ENCODE peak calls at places on chromosomes 7 and 10, in nine cellular contexts. One of them, this sample, is unnamed.

GRCh38 chr7:138524259-138524658 is 64.2 kb downstream of the TRIM24 start:
- DNase-seq in iPS DF 6.9: no peak
- DNase-seq in transverse colon: no peak
- DNase-seq in neural progenitor cell: no peak
- DNase-seq in brain microvascular endothelial cell: no peak
- DNase-seq in dorsolateral prefrontal cortex: no peak
- DNase-seq in astrocyte: no peak
- DNase-seq in hepatocyte: no peak
- DNase-seq in CD4-positive, alpha-beta T cell: no peak
- DNase-seq in this sample: no peak

GRCh38 chr10:12194752-12195271 is 879 bp downstream of the NUDT5 start:
- DNase-seq in iPS DF 6.9: no peak
- DNase-seq in CD4-positive, alpha-beta T cell: peak; percentile 14
- DNase-seq in brain microvascular endothelial cell: peak; percentile 51
- DNase-seq in dorsolateral prefrontal cortex: peak; percentile 14
- DNase-seq in transverse colon: peak; percentile 49
- DNase-seq in hepatocyte: peak; percentile 38
- DNase-seq in astrocyte: peak; percentile 12
- DNase-seq in neural progenitor cell: peak; percentile 28
- DNase-seq in this sample: peak; percentile 1

GRCh38 chr7:134966691-134967090 is 19.6 kb upstream of the AGBL3 start:
- DNase-seq in dorsolateral prefrontal cortex: no peak
- DNase-seq in transverse colon: no peak
- DNase-seq in astrocyte: no peak
- DNase-seq in iPS DF 6.9: no peak
- DNase-seq in neural progenitor cell: no peak
- DNase-seq in brain microvascular endothelial cell: no peak
- DNase-seq in hepatocyte: peak; percentile 16
- DNase-seq in CD4-positive, alpha-beta T cell: no peak
- DNase-seq in this sample: peak; percentile 34

GRCh38 chr7:129091484-129092002 is 36.6 kb upstream of the TNPO3 start:
- DNase-seq in iPS DF 6.9: peak; percentile 88
- DNase-seq in dorsolateral prefrontal cortex: peak; percentile 71
- DNase-seq in astrocyte: peak; percentile 12
- DNase-seq in transverse colon: peak; percentile 89
- DNase-seq in brain microvascular endothelial cell: peak; percentile 76
- DNase-seq in hepatocyte: peak; percentile 85
- DNase-seq in CD4-positive, alpha-beta T cell: peak; percentile 72
- DNase-seq in neural progenitor cell: peak; percentile 90
- DNase-seq in this sample: peak; percentile 87

GRCh38 chr10:62459072-62459471 is 84.9 kb downstream of the ZNF365 start:
- DNase-seq in transverse colon: no peak
- DNase-seq in iPS DF 6.9: no peak
- DNase-seq in dorsolateral prefrontal cortex: no peak
- DNase-seq in hepatocyte: peak; percentile 37
- DNase-seq in CD4-positive, alpha-beta T cell: no peak
- DNase-seq in brain microvascular endothelial cell: peak; percentile 12
- DNase-seq in astrocyte: peak; percentile 59
- DNase-seq in neural progenitor cell: no peak
- DNase-seq in this sample: peak; percentile 31

GRCh38 chr7:95476904-95477594 is 8.7 kb upstream of the ASB4 start:
- DNase-seq in iPS DF 6.9: peak; percentile 52
- DNase-seq in neural progenitor cell: peak; percentile 85
- DNase-seq in hepatocyte: peak; percentile 82
- DNase-seq in astrocyte: peak; percentile 48
- DNase-seq in dorsolateral prefrontal cortex: peak; percentile 26
- DNase-seq in brain microvascular endothelial cell: peak; percentile 71
- DNase-seq in CD4-positive, alpha-beta T cell: peak; percentile 13
- DNase-seq in transverse colon: peak; percentile 72
- DNase-seq in this sample: peak; percentile 76

GRCh38 chr10:116875897-116876296 is 26.6 kb downstream of the ENO4 start:
- DNase-seq in brain microvascular endothelial cell: no peak
- DNase-seq in dorsolateral prefrontal cortex: no peak
- DNase-seq in iPS DF 6.9: no peak
- DNase-seq in astrocyte: no peak
- DNase-seq in neural progenitor cell: no peak
- DNase-seq in CD4-positive, alpha-beta T cell: no peak
- DNase-seq in hepatocyte: no peak
- DNase-seq in transverse colon: no peak
- DNase-seq in this sample: no peak

GRCh38 chr10:8800426-8800825 is 745.9 kb downstream of the GATA3 start:
- DNase-seq in hepatocyte: no peak
- DNase-seq in iPS DF 6.9: no peak
- DNase-seq in neural progenitor cell: no peak
- DNase-seq in CD4-positive, alpha-beta T cell: no peak
- DNase-seq in transverse colon: no peak
- DNase-seq in astrocyte: no peak
- DNase-seq in dorsolateral prefrontal cortex: no peak
- DNase-seq in brain microvascular endothelial cell: no peak
- DNase-seq in this sample: no peak

GRCh38 chr7:38463277-38464224 is 167.6 kb downstream of the AMPH start:
- DNase-seq in brain microvascular endothelial cell: peak; percentile 92
- DNase-seq in transverse colon: peak; percentile 51
- DNase-seq in dorsolateral prefrontal cortex: no peak
- DNase-seq in hepatocyte: peak; percentile 15
- DNase-seq in astrocyte: peak; percentile 49
- DNase-seq in CD4-positive, alpha-beta T cell: peak; percentile 62
- DNase-seq in neural progenitor cell: no peak
- DNase-seq in iPS DF 6.9: no peak
- DNase-seq in this sample: peak; percentile 27

GRCh38 chr10:86139066-86139657 is 227.4 kb downstream of the GRID1 start:
- DNase-seq in iPS DF 6.9: peak; percentile 61
- DNase-seq in dorsolateral prefrontal cortex: no peak
- DNase-seq in astrocyte: no peak
- DNase-seq in neural progenitor cell: peak; percentile 52
- DNase-seq in brain microvascular endothelial cell: no peak
- DNase-seq in transverse colon: no peak
- DNase-seq in hepatocyte: peak; percentile 60
- DNase-seq in CD4-positive, alpha-beta T cell: no peak
- DNase-seq in this sample: peak; percentile 17

GRCh38 chr10:14926061-14926470 is 27.8 kb downstream of the DCLRE1C start:
- DNase-seq in dorsolateral prefrontal cortex: no peak
- DNase-seq in neural progenitor cell: no peak
- DNase-seq in iPS DF 6.9: no peak
- DNase-seq in transverse colon: no peak
- DNase-seq in CD4-positive, alpha-beta T cell: no peak
- DNase-seq in brain microvascular endothelial cell: no peak
- DNase-seq in astrocyte: no peak
- DNase-seq in hepatocyte: peak; percentile 71
- DNase-seq in this sample: no peak

GRCh38 chr7:70104243-70104642 is 506.0 kb downstream of the AUTS2 start:
- DNase-seq in brain microvascular endothelial cell: no peak
- DNase-seq in neural progenitor cell: no peak
- DNase-seq in dorsolateral prefrontal cortex: no peak
- DNase-seq in CD4-positive, alpha-beta T cell: no peak
- DNase-seq in hepatocyte: no peak
- DNase-seq in transverse colon: no peak
- DNase-seq in iPS DF 6.9: no peak
- DNase-seq in astrocyte: no peak
- DNase-seq in this sample: no peak
- H3K27ac ChIP-seq in brain microvascular endothelial cell: no peak overlapping the region
- H3K27ac ChIP-seq in neural progenitor cell: no peak overlapping the region
- H3K27ac ChIP-seq in dorsolateral prefrontal cortex: no peak overlapping the region
- H3K27ac ChIP-seq in CD4-positive, alpha-beta T cell: no peak overlapping the region
- H3K27ac ChIP-seq in hepatocyte: no peak overlapping the region
- H3K27ac ChIP-seq in transverse colon: no peak overlapping the region
- H3K27ac ChIP-seq in iPS DF 6.9: no peak overlapping the region
- H3K27ac ChIP-seq in astrocyte: no peak overlapping the region
- H3K27ac ChIP-seq in this sample: no peak overlapping the region

GRCh38 chr7:94304878-94305277 is 89.8 kb upstream of the COL1A2 start:
- DNase-seq in hepatocyte: no peak
- DNase-seq in neural progenitor cell: no peak
- DNase-seq in brain microvascular endothelial cell: no peak
- DNase-seq in iPS DF 6.9: no peak
- DNase-seq in dorsolateral prefrontal cortex: no peak
- DNase-seq in CD4-positive, alpha-beta T cell: no peak
- DNase-seq in transverse colon: no peak
- DNase-seq in astrocyte: no peak
- DNase-seq in this sample: no peak

GRCh38 chr7:94305836-94306235 is 88.9 kb upstream of the COL1A2 start:
- DNase-seq in astrocyte: no peak
- DNase-seq in neural progenitor cell: no peak
- DNase-seq in hepatocyte: no peak
- DNase-seq in transverse colon: no peak
- DNase-seq in dorsolateral prefrontal cortex: no peak
- DNase-seq in CD4-positive, alpha-beta T cell: no peak
- DNase-seq in iPS DF 6.9: no peak
- DNase-seq in brain microvascular endothelial cell: no peak
- DNase-seq in this sample: no peak

GRCh38 chr7:94311545-94311944 is 83.2 kb upstream of the COL1A2 start:
- DNase-seq in neural progenitor cell: no peak
- DNase-seq in transverse colon: no peak
- DNase-seq in dorsolateral prefrontal cortex: no peak
- DNase-seq in CD4-positive, alpha-beta T cell: no peak
- DNase-seq in astrocyte: no peak
- DNase-seq in iPS DF 6.9: no peak
- DNase-seq in brain microvascular endothelial cell: no peak
- DNase-seq in hepatocyte: no peak
- DNase-seq in this sample: no peak

GRCh38 chr7:94303736-94304135 is 91.0 kb upstream of the COL1A2 start:
- DNase-seq in iPS DF 6.9: no peak
- DNase-seq in astrocyte: peak; percentile 68
- DNase-seq in dorsolateral prefrontal cortex: no peak
- DNase-seq in brain microvascular endothelial cell: peak; percentile 68
- DNase-seq in CD4-positive, alpha-beta T cell: no peak
- DNase-seq in neural progenitor cell: no peak
- DNase-seq in transverse colon: peak; percentile 10
- DNase-seq in hepatocyte: peak; percentile 79
- DNase-seq in this sample: no peak

GRCh38 chr7:94307399-94308048 is 87.2 kb upstream of the COL1A2 start:
- DNase-seq in iPS DF 6.9: no peak
- DNase-seq in brain microvascular endothelial cell: no peak
- DNase-seq in neural progenitor cell: no peak
- DNase-seq in dorsolateral prefrontal cortex: no peak
- DNase-seq in CD4-positive, alpha-beta T cell: no peak
- DNase-seq in hepatocyte: no peak
- DNase-seq in transverse colon: no peak
- DNase-seq in astrocyte: no peak
- DNase-seq in this sample: no peak
- H3K27ac ChIP-seq in iPS DF 6.9: no peak overlapping the region
- H3K27ac ChIP-seq in brain microvascular endothelial cell: no peak overlapping the region
- H3K27ac ChIP-seq in neural progenitor cell: no peak overlapping the region
- H3K27ac ChIP-seq in dorsolateral prefrontal cortex: no peak overlapping the region
- H3K27ac ChIP-seq in CD4-positive, alpha-beta T cell: no peak overlapping the region
- H3K27ac ChIP-seq in hepatocyte: no peak overlapping the region
- H3K27ac ChIP-seq in transverse colon: no peak overlapping the region
- H3K27ac ChIP-seq in astrocyte: no peak overlapping the region
- H3K27ac ChIP-seq in this sample: no peak overlapping the region

GRCh38 chr10:3933733-3934132 is 148.7 kb upstream of the KLF6 start:
- DNase-seq in neural progenitor cell: no peak
- DNase-seq in iPS DF 6.9: no peak
- DNase-seq in astrocyte: no peak
- DNase-seq in brain microvascular endothelial cell: no peak
- DNase-seq in transverse colon: no peak
- DNase-seq in CD4-positive, alpha-beta T cell: no peak
- DNase-seq in hepatocyte: no peak
- DNase-seq in dorsolateral prefrontal cortex: no peak
- DNase-seq in this sample: no peak

GRCh38 chr10:3935933-3936359 is 150.9 kb upstream of the KLF6 start:
- DNase-seq in astrocyte: peak; percentile 17
- DNase-seq in neural progenitor cell: no peak
- DNase-seq in hepatocyte: peak; percentile 47
- DNase-seq in brain microvascular endothelial cell: no peak
- DNase-seq in transverse colon: peak; percentile 79
- DNase-seq in dorsolateral prefrontal cortex: no peak
- DNase-seq in CD4-positive, alpha-beta T cell: no peak
- DNase-seq in iPS DF 6.9: no peak
- DNase-seq in this sample: peak; percentile 59

GRCh38 chr10:3936422-3937040 is 151.5 kb upstream of the KLF6 start:
- DNase-seq in brain microvascular endothelial cell: no peak
- DNase-seq in astrocyte: no peak
- DNase-seq in CD4-positive, alpha-beta T cell: no peak
- DNase-seq in hepatocyte: no peak
- DNase-seq in iPS DF 6.9: no peak
- DNase-seq in dorsolateral prefrontal cortex: no peak
- DNase-seq in neural progenitor cell: no peak
- DNase-seq in transverse colon: peak; percentile 56
- DNase-seq in this sample: no peak

GRCh38 chr10:3932597-3933380 is 147.8 kb upstream of the KLF6 start:
- DNase-seq in dorsolateral prefrontal cortex: no peak
- DNase-seq in hepatocyte: no peak
- DNase-seq in iPS DF 6.9: no peak
- DNase-seq in neural progenitor cell: no peak
- DNase-seq in astrocyte: no peak
- DNase-seq in CD4-positive, alpha-beta T cell: no peak
- DNase-seq in transverse colon: no peak
- DNase-seq in brain microvascular endothelial cell: no peak
- DNase-seq in this sample: no peak

GRCh38 chr10:3935141-3935540 is 150.1 kb upstream of the KLF6 start:
- DNase-seq in neural progenitor cell: no peak
- DNase-seq in hepatocyte: peak; percentile 14
- DNase-seq in astrocyte: peak; percentile 94
- DNase-seq in brain microvascular endothelial cell: peak; percentile 92
- DNase-seq in iPS DF 6.9: no peak
- DNase-seq in transverse colon: no peak
- DNase-seq in dorsolateral prefrontal cortex: no peak
- DNase-seq in CD4-positive, alpha-beta T cell: peak; percentile 13
- DNase-seq in this sample: no peak
- H3K27ac ChIP-seq in neural progenitor cell: no peak overlapping the region
- H3K27ac ChIP-seq in hepatocyte: peak overlapping the region; percentile 62
- H3K27ac ChIP-seq in astrocyte: peak overlapping the region; percentile 50
- H3K27ac ChIP-seq in brain microvascular endothelial cell: peak overlapping the region; percentile 91
- H3K27ac ChIP-seq in iPS DF 6.9: no peak overlapping the region
- H3K27ac ChIP-seq in transverse colon: peak overlapping the region; percentile 84
- H3K27ac ChIP-seq in dorsolateral prefrontal cortex: peak overlapping the region; percentile 30
- H3K27ac ChIP-seq in CD4-positive, alpha-beta T cell: no peak overlapping the region
- H3K27ac ChIP-seq in this sample: peak overlapping the region; percentile 58

GRCh38 chr7:49883933-49884332 is 110.5 kb downstream of the VWC2 start:
- DNase-seq in astrocyte: no peak
- DNase-seq in brain microvascular endothelial cell: no peak
- DNase-seq in hepatocyte: no peak
- DNase-seq in CD4-positive, alpha-beta T cell: no peak
- DNase-seq in neural progenitor cell: no peak
- DNase-seq in transverse colon: no peak
- DNase-seq in dorsolateral prefrontal cortex: no peak
- DNase-seq in iPS DF 6.9: no peak
- DNase-seq in this sample: no peak

GRCh38 chr7:49876202-49876601 is 102.8 kb downstream of the VWC2 start:
- DNase-seq in dorsolateral prefrontal cortex: no peak
- DNase-seq in neural progenitor cell: no peak
- DNase-seq in iPS DF 6.9: no peak
- DNase-seq in CD4-positive, alpha-beta T cell: no peak
- DNase-seq in hepatocyte: no peak
- DNase-seq in brain microvascular endothelial cell: no peak
- DNase-seq in astrocyte: no peak
- DNase-seq in transverse colon: no peak
- DNase-seq in this sample: no peak

GRCh38 chr7:49875336-49875735 is 101.9 kb downstream of the VWC2 start:
- DNase-seq in CD4-positive, alpha-beta T cell: no peak
- DNase-seq in transverse colon: no peak
- DNase-seq in astrocyte: no peak
- DNase-seq in hepatocyte: no peak
- DNase-seq in dorsolateral prefrontal cortex: no peak
- DNase-seq in brain microvascular endothelial cell: no peak
- DNase-seq in iPS DF 6.9: no peak
- DNase-seq in neural progenitor cell: no peak
- DNase-seq in this sample: no peak

DNA sequence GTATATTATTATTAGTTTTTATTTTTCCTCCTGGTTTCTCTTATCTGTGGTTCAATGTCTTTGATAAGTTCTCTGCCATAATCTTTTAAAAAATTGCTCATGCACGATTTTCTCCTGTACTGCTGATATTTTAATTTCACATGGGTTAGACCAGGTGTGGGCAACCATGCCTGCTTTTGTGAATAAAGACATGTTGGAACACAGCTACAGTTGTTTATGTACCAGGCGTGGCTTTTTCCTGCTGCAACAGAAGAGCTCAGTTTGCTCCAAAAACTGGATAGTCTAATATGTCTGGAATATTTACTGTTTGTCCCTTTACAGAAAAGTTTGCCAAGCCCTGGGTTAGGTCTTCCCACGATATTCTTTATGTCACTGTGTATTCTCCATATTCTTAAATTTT is 105.2 kb downstream of the VWC2 start:
- DNase-seq in dorsolateral prefrontal cortex: no peak
- DNase-seq in hepatocyte: no peak
- DNase-seq in brain microvascular endothelial cell: no peak
- DNase-seq in CD4-positive, alpha-beta T cell: no peak
- DNase-seq in iPS DF 6.9: no peak
- DNase-seq in astrocyte: no peak
- DNase-seq in transverse colon: no peak
- DNase-seq in neural progenitor cell: no peak
- DNase-seq in this sample: no peak
- H3K27ac ChIP-seq in dorsolateral prefrontal cortex: no peak overlapping the region
- H3K27ac ChIP-seq in hepatocyte: no peak overlapping the region
- H3K27ac ChIP-seq in brain microvascular endothelial cell: no peak overlapping the region
- H3K27ac ChIP-seq in CD4-positive, alpha-beta T cell: no peak overlapping the region
- H3K27ac ChIP-seq in iPS DF 6.9: no peak overlapping the region
- H3K27ac ChIP-seq in astrocyte: no peak overlapping the region
- H3K27ac ChIP-seq in transverse colon: no peak overlapping the region
- H3K27ac ChIP-seq in neural progenitor cell: no peak overlapping the region
- H3K27ac ChIP-seq in this sample: no peak overlapping the region